ENCODE peak calls at places on chromosomes 3 and 15, in six cellular contexts. N is cardiac muscle cell, C is fibroblast of lung, P is heart left ventricle, L is MM.1S, V is Panc1. F is an unnamed sample.

GRCh38 chr3:132536442-132537153 is 60.5 kb upstream of the ACKR4 start:
- DNase-seq in N (no peak), C (peak; percentile 23), P (no peak), L (peak; percentile 39), V (no peak), F (no peak)

GRCh38 chr3:183287301-183287971 is 34.4 kb downstream of the B3GNT5 start:
- DNase-seq in N (peak; percentile 98), C (peak; percentile 95), P (no peak), L (no peak), V (no peak), F (no peak)

GRCh38 chr3:183212565-183212964 is 40.5 kb upstream of the B3GNT5 start:
- DNase-seq in N (no peak), C (no peak), P (peak; percentile 40), L (no peak), V (no peak), F (no peak)

GRCh38 chr3:128454310-128454618 is 12.4 kb downstream of the DNAJB8 start:
- DNase-seq in N (no peak), C (no peak), P (no peak), L (no peak), V (no peak), F (no peak)

GRCh38 chr15:88571153-88572029 is 24.9 kb upstream of the DET1 start:
- DNase-seq in N (no peak), C (no peak), P (peak; percentile 78), L (no peak), V (no peak), F (no peak)

GRCh38 chr3:196335469-196335868 is 2.7 kb downstream of the TM4SF19 start:
- DNase-seq in N (no peak), C (no peak), P (no peak), L (no peak), V (no peak), F (no peak)

GRCh38 chr3:106943071-106943470 is 434.2 kb upstream of the CCDC54 start:
- DNase-seq in N (peak; percentile 33), C (no peak), P (no peak), L (no peak), V (no peak), F (no peak)

GRCh38 chr15:79089331-79089889 is 1.2 kb downstream of the RASGRF1 start:
- DNase-seq in N (no peak), C (no peak), P (no peak), L (no peak), V (no peak), F (no peak)

GRCh38 chr3:47283596-47284364 is 1.0 kb downstream of the KLHL18 start:
- DNase-seq in N (no peak), C (peak; percentile 15), P (no peak), L (peak; percentile 8), V (no peak), F (peak; percentile 39)

GRCh38 chr3:160398820-160399346 is at the start of gene IFT80:
- DNase-seq in N (peak; percentile 97), C (peak; percentile 94), P (peak; percentile 96), L (peak; percentile 99), V (peak; percentile 85), F (peak; percentile 96)

GRCh38 chr3:68295457-68295856 is 636.9 kb downstream of the TAFA4 start:
- DNase-seq in N (no peak), C (no peak), P (no peak), L (no peak), V (no peak), F (no peak)

GRCh38 chr15:26841514-26841913 is 25.3 kb upstream of the GABRA5 start:
- DNase-seq in N (no peak), C (no peak), P (no peak), L (no peak), V (no peak), F (no peak)

DNA sequence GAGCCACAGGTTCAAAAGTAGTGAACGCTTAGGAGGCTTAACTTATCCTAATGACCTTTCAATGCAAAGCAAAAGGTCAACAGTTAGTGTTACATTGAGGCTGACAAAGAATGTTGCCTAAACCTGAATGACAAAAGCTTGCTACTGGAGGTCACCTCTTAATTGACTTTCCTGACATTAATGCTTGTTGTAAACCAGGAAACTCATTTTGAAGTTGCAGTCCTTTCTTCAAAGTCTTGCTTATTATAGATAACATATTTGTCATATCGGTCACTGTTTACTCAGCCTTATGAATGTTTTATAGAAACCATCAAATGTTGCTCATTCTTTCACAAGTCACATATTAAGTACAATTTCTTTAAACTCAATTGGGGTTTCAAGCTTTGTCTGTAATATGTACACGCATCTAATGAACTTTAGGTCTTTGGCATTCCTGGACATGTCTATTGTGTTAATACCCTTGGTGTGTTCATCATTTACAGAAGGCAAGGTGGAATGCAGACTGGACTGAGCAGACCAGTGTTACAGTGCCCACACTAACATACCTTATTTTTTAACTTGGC is 488.2 kb upstream of the NECTIN3 start:
- DNase-seq in N (no peak), C (peak; percentile 23), P (no peak), L (no peak), V (no peak), F (no peak)
- H3K27ac ChIP-seq in N (peak overlapping the region; percentile 38), C (no peak overlapping the region), P (no peak overlapping the region), L (no peak overlapping the region), V (no peak overlapping the region), F (no peak overlapping the region)

GRCh38 chr15:39198044-39198625 is 382.7 kb upstream of the THBS1 start:
- DNase-seq in N (no peak), C (no peak), P (no peak), L (no peak), V (no peak), F (no peak)
- H3K4me1 ChIP-seq in N (peaks cover 25% of the 10 kb centered on the region), C (peaks cover 12% of the 10 kb centered on the region), P (no peaks in the 10 kb centered on the region), L (no peaks in the 10 kb centered on the region), V (no peaks in the 10 kb centered on the region), F (no peaks in the 10 kb centered on the region)

DNA sequence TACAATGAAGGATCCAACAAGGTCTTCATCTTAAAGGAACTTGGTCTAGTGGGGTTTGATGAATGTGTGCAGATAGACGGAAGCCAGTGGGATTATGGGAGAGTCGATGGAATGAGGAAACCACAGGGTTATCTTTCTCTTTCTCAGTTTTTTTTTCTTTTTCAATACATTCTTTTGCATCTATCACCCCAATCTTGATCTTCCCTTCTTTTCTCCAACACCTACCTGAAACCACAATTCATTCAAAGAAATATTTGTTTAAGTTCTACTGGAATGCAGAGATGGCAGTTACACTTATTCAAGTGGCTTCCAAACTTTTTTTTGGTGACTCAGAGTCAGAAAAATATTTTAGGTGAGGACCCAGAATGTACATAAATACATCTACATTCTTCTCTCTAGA is 1.7 kb downstream of the TMEM212 start:
- DNase-seq in N (no peak), C (peak; percentile 69), P (no peak), L (no peak), V (no peak), F (no peak)
- H3K27ac ChIP-seq in N (no peak overlapping the region), C (no peak overlapping the region), P (no peak overlapping the region), L (no peak overlapping the region), V (no peak overlapping the region), F (no peak overlapping the region)

GRCh38 chr3:120440001-120440703 is 10.6 kb downstream of the FSTL1 start:
- DNase-seq in N (peak; percentile 50), C (peak; percentile 81), P (no peak), L (no peak), V (no peak), F (no peak)
- H3K4me1 ChIP-seq in N (peaks cover 20% of the 10 kb centered on the region), C (peaks cover 42% of the 10 kb centered on the region), P (peaks cover 59% of the 10 kb centered on the region), L (no peaks in the 10 kb centered on the region), V (no peaks in the 10 kb centered on the region), F (no peaks in the 10 kb centered on the region)

GRCh38 chr3:119769394-119770149 is 12.3 kb upstream of the NR1I2 start:
- DNase-seq in N (peak; percentile 26), C (peak; percentile 85), P (no peak), L (no peak), V (no peak), F (peak; percentile 61)
- H3K27ac ChIP-seq in N (no peak overlapping the region), C (no peak overlapping the region), P (no peak overlapping the region), L (no peak overlapping the region), V (no peak overlapping the region), F (peak overlapping the region; percentile 34)

GRCh38 chr3:7618606-7619005 is 757.7 kb downstream of the GRM7 start:
- DNase-seq in N (no peak), C (no peak), P (no peak), L (no peak), V (no peak), F (no peak)
- H3K4me1 ChIP-seq in N (peaks cover 28% of the 10 kb centered on the region), C (no peaks in the 10 kb centered on the region), P (no peaks in the 10 kb centered on the region), L (no peaks in the 10 kb centered on the region), V (no peaks in the 10 kb centered on the region), F (no peaks in the 10 kb centered on the region)

GRCh38 chr3:48662140-48662752 is 440 bp downstream of the CELSR3 start:
- DNase-seq in N (no peak), C (no peak), P (no peak), L (no peak), V (no peak), F (no peak)
- H3K27ac ChIP-seq in N (no peak overlapping the region), C (no peak overlapping the region), P (no peak overlapping the region), L (no peak overlapping the region), V (no peak overlapping the region), F (no peak overlapping the region)